ENCODE peak calls at places on chromosomes 2 and 18, in six cellular contexts. T, A, Z, Q, I and J are unnamed samples.
A peak's percentile ranks its signal among the peaks of the same experiment; 100 is the strongest.

GRCh38 chr2:228866044-228866443 is 405.0 kb downstream of the PID1 start:
- DNase-seq in Z (no peak), A (no peak), I (no peak), Q (no peak), T (no peak), J (no peak)

GRCh38 chr18:10419420-10420103 is 34.9 kb upstream of the APCDD1 start:
- DNase-seq in T (peak; percentile 9), Z (peak; percentile 53), I (no peak), A (no peak), Q (no peak), J (no peak)

GRCh38 chr18:21831413-21831831 is 90.8 kb downstream of the MIB1 start:
- DNase-seq in I (no peak), Z (no peak), T (no peak), A (no peak), Q (no peak), J (no peak)

GRCh38 chr18:8803063-8803795 is 97.9 kb downstream of the MTCL1 start:
- DNase-seq in T (no peak), A (no peak), I (no peak), Z (no peak), Q (no peak), J (no peak)

GRCh38 chr2:169452080-169452479 is 27.2 kb upstream of the BBS5 start:
- DNase-seq in A (peak; percentile 77), Q (no peak), Z (peak; percentile 49), I (peak; percentile 48), T (peak; percentile 72), J (peak; percentile 37)

GRCh38 chr2:141506116-141506515 is 624.7 kb downstream of the LRP1B start:
- DNase-seq in Z (no peak), I (no peak), A (no peak), T (no peak), Q (no peak), J (no peak)

GRCh38 chr2:159879061-159879604 is 81.1 kb upstream of the CD302 start:
- DNase-seq in I (no peak), T (peak; percentile 78), Z (peak; percentile 31), A (peak; percentile 54), Q (no peak), J (no peak)

GRCh38 chr2:124323321-124323720 is 298.2 kb downstream of the CNTNAP5 start:
- DNase-seq in Z (no peak), T (peak; percentile 57), Q (no peak), I (no peak), A (no peak), J (no peak)

GRCh38 chr2:69988086-69988635 is 26.7 kb upstream of the ASPRV1 start:
- DNase-seq in A (no peak), Q (no peak), Z (no peak), I (no peak), T (no peak), J (no peak)

GRCh38 chr2:41038408-41038807 is 586.5 kb upstream of the SLC8A1 start:
- DNase-seq in I (no peak), A (no peak), Z (peak; percentile 54), Q (no peak), T (peak; percentile 46), J (no peak)

GRCh38 chr2:191950132-191950885 is 103.4 kb upstream of the CAVIN2 start:
- DNase-seq in T (peak; percentile 66), Z (peak; percentile 46), I (no peak), Q (no peak), A (no peak), J (no peak)

GRCh38 chr2:219688560-219689445 is 61.4 kb downstream of the SLC4A3 start:
- DNase-seq in T (peak; percentile 78), A (no peak), I (no peak), Q (no peak), Z (peak; percentile 99), J (no peak)

GRCh38 chr18:48963555-48964480 is 13.1 kb upstream of the SMAD7 start:
- DNase-seq in T (peak; percentile 7), Q (no peak), Z (no peak), A (no peak), I (no peak), J (no peak)

GRCh38 chr18:58851874-58852273 is 12.8 kb upstream of the ZNF532 start:
- DNase-seq in T (no peak), Q (no peak), A (no peak), I (no peak), Z (no peak), J (no peak)